ENCODE peak calls at places on chromosomes 11 and 22, in five cellular contexts. One of them, this sample, is unnamed.

GRCh38 chr11:59510917-59511589 is at the start of gene OR4D9:
- DNase-seq in sigmoid colon: no peak
- DNase-seq in tibial artery: no peak
- DNase-seq in colonic mucosa: no peak
- DNase-seq in pancreas: no peak
- DNase-seq in this sample: no peak

GRCh38 chr11:13963949-13964770 is 1.6 kb downstream of the SPON1 start:
- DNase-seq in sigmoid colon: no peak
- DNase-seq in tibial artery: no peak
- DNase-seq in colonic mucosa: peak; percentile 76
- DNase-seq in pancreas: no peak
- DNase-seq in this sample: peak; percentile 86

GRCh38 chr22:50505776-50506610 is 1.5 kb downstream of the LMF2 start:
- DNase-seq in sigmoid colon: peak; percentile 66
- DNase-seq in tibial artery: no peak
- DNase-seq in colonic mucosa: no peak
- DNase-seq in pancreas: peak; percentile 87
- DNase-seq in this sample: peak; percentile 62

GRCh38 chr22:49633010-49633324 is 194.7 kb downstream of the BRD1 start:
- DNase-seq in sigmoid colon: no peak
- DNase-seq in tibial artery: no peak
- DNase-seq in colonic mucosa: no peak
- DNase-seq in pancreas: no peak
- DNase-seq in this sample: no peak

GRCh38 chr11:78952188-78952587 is 377.5 kb upstream of the NARS2 start:
- DNase-seq in sigmoid colon: no peak
- DNase-seq in tibial artery: no peak
- DNase-seq in colonic mucosa: no peak
- DNase-seq in pancreas: no peak
- DNase-seq in this sample: no peak

GRCh38 chr11:36312593-36312990 is 16.5 kb downstream of the PRR5L start:
- DNase-seq in sigmoid colon: no peak
- DNase-seq in tibial artery: no peak
- DNase-seq in colonic mucosa: no peak
- DNase-seq in pancreas: no peak
- DNase-seq in this sample: no peak

GRCh38 chr11:124884869-124885479 is 12.7 kb downstream of the ROBO4 start:
- DNase-seq in sigmoid colon: peak; percentile 48
- DNase-seq in tibial artery: no peak
- DNase-seq in colonic mucosa: no peak
- DNase-seq in pancreas: no peak
- DNase-seq in this sample: no peak

GRCh38 chr11:133012803-133013202 is 519.5 kb downstream of the OPCML start:
- DNase-seq in sigmoid colon: no peak
- DNase-seq in tibial artery: no peak
- DNase-seq in colonic mucosa: no peak
- DNase-seq in pancreas: no peak
- DNase-seq in this sample: no peak

GRCh38 chr11:20618083-20618482 is 18.7 kb downstream of the SLC6A5 start:
- DNase-seq in sigmoid colon: no peak
- DNase-seq in tibial artery: no peak
- DNase-seq in colonic mucosa: no peak
- DNase-seq in pancreas: no peak
- DNase-seq in this sample: no peak

GRCh38 chr11:68342459-68343158 is 30.2 kb downstream of the LRP5 start:
- DNase-seq in sigmoid colon: no peak
- DNase-seq in tibial artery: no peak
- DNase-seq in colonic mucosa: no peak
- DNase-seq in pancreas: peak; percentile 49
- DNase-seq in this sample: no peak

GRCh38 chr22:49994361-49995058 is 18.1 kb downstream of the IL17REL start:
- DNase-seq in sigmoid colon: peak; percentile 62
- DNase-seq in tibial artery: peak; percentile 8
- DNase-seq in colonic mucosa: peak; percentile 17
- DNase-seq in pancreas: no peak
- DNase-seq in this sample: no peak

GRCh38 chr11:83816572-83817187 is 530.5 kb upstream of the CCDC90B start:
- DNase-seq in sigmoid colon: no peak
- DNase-seq in tibial artery: no peak
- DNase-seq in colonic mucosa: no peak
- DNase-seq in pancreas: no peak
- DNase-seq in this sample: no peak

GRCh38 chr11:111944651-111945051 is 7.5 kb downstream of the DIXDC1 start:
- DNase-seq in sigmoid colon: no peak
- DNase-seq in tibial artery: no peak
- DNase-seq in colonic mucosa: no peak
- DNase-seq in pancreas: no peak
- DNase-seq in this sample: no peak

GRCh38 chr11:14577835-14578529 is 57.8 kb upstream of the PSMA1 start:
- DNase-seq in sigmoid colon: no peak
- DNase-seq in tibial artery: no peak
- DNase-seq in colonic mucosa: no peak
- DNase-seq in pancreas: no peak
- DNase-seq in this sample: no peak

GRCh38 chr22:19103881-19104821 is 18.1 kb downstream of the DGCR2 start:
- DNase-seq in sigmoid colon: peak; percentile 59
- DNase-seq in tibial artery: no peak
- DNase-seq in colonic mucosa: no peak
- DNase-seq in pancreas: peak; percentile 86
- DNase-seq in this sample: no peak

GRCh38 chr11:46697303-46697702 is 3.1 kb downstream of the ARHGAP1 start:
- DNase-seq in sigmoid colon: no peak
- DNase-seq in tibial artery: no peak
- DNase-seq in colonic mucosa: no peak
- DNase-seq in pancreas: no peak
- DNase-seq in this sample: no peak

GRCh38 chr11:109819410-109819809 is 273.8 kb upstream of the ZC3H12C start:
- DNase-seq in sigmoid colon: no peak
- DNase-seq in tibial artery: no peak
- DNase-seq in colonic mucosa: no peak
- DNase-seq in pancreas: no peak
- DNase-seq in this sample: no peak

GRCh38 chr22:41925783-41926460 is 684 bp downstream of the TNFRSF13C start:
- DNase-seq in sigmoid colon: no peak
- DNase-seq in tibial artery: no peak
- DNase-seq in colonic mucosa: peak; percentile 82
- DNase-seq in pancreas: peak; percentile 65
- DNase-seq in this sample: peak; percentile 89

GRCh38 chr11:12675951-12676711 is 1.9 kb downstream of the TEAD1 start:
- DNase-seq in sigmoid colon: peak; percentile 80
- DNase-seq in tibial artery: no peak
- DNase-seq in colonic mucosa: peak; percentile 49
- DNase-seq in pancreas: no peak
- DNase-seq in this sample: peak; percentile 45

GRCh38 chr11:79374707-79375106 is 66.1 kb downstream of the TENM4 start:
- DNase-seq in sigmoid colon: no peak
- DNase-seq in tibial artery: no peak
- DNase-seq in colonic mucosa: no peak
- DNase-seq in pancreas: no peak
- DNase-seq in this sample: no peak

GRCh38 chr11:72669527-72669926 is 4.7 kb downstream of the PDE2A start:
- DNase-seq in sigmoid colon: no peak
- DNase-seq in tibial artery: no peak
- DNase-seq in colonic mucosa: no peak
- DNase-seq in pancreas: no peak
- DNase-seq in this sample: no peak

GRCh38 chr22:25057013-25057881 is 104.7 kb downstream of the KIAA1671 start:
- DNase-seq in sigmoid colon: peak; percentile 69
- DNase-seq in tibial artery: peak; percentile 58
- DNase-seq in colonic mucosa: peak; percentile 86
- DNase-seq in pancreas: peak; percentile 34
- DNase-seq in this sample: peak; percentile 88

GRCh38 chr22:37848587-37849088 is 581 bp upstream of the EIF3L start:
- DNase-seq in sigmoid colon: no peak
- DNase-seq in tibial artery: no peak
- DNase-seq in colonic mucosa: no peak
- DNase-seq in pancreas: no peak
- DNase-seq in this sample: no peak

GRCh38 chr11:44566952-44567875 is 1.8 kb downstream of the CD82 start:
- DNase-seq in sigmoid colon: peak; percentile 51
- DNase-seq in tibial artery: no peak
- DNase-seq in colonic mucosa: no peak
- DNase-seq in pancreas: no peak
- DNase-seq in this sample: no peak

GRCh38 chr11:31973175-31973574 is 117.7 kb upstream of the RCN1 start:
- DNase-seq in sigmoid colon: no peak
- DNase-seq in tibial artery: no peak
- DNase-seq in colonic mucosa: no peak
- DNase-seq in pancreas: no peak
- DNase-seq in this sample: no peak

GRCh38 chr11:203056-203944 is 3.9 kb downstream of the BET1L start:
- DNase-seq in sigmoid colon: no peak
- DNase-seq in tibial artery: no peak
- DNase-seq in colonic mucosa: peak; percentile 14
- DNase-seq in pancreas: no peak
- DNase-seq in this sample: no peak

GRCh38 chr11:105520706-105521345 is 89.0 kb upstream of the GRIA4 start:
- DNase-seq in sigmoid colon: no peak
- DNase-seq in tibial artery: no peak
- DNase-seq in colonic mucosa: no peak
- DNase-seq in pancreas: no peak
- DNase-seq in this sample: no peak
- H3K4me1 ChIP-seq in sigmoid colon: no peaks in the 10 kb centered on the region
- H3K4me1 ChIP-seq in tibial artery: no peaks in the 10 kb centered on the region
- H3K4me1 ChIP-seq in colonic mucosa: no peaks in the 10 kb centered on the region
- H3K4me1 ChIP-seq in pancreas: peaks cover 5% of the 10 kb centered on the region
- H3K4me1 ChIP-seq in this sample: no peaks in the 10 kb centered on the region

DNA sequence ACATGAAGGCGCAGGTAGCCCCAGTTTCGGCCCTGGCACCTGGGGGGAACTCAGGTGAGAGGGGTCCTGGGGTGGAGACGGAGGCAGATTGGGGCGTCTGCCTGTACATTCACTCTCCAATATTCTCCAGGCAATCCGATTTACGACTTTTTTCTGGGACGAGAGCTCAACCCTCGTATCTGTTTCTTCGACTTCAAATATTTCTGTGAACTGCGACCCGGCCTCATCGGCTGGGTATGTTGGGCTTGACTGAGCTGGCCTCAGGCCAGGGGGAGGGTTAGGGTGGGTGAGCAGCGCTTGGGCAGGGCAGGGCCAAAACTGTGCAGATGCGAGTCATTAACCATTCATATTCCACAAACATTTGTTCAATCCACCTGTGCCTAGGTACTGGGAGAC is 1.7 kb downstream of the TM7SF2 start:
- DNase-seq in sigmoid colon: peak; percentile 66
- DNase-seq in tibial artery: no peak
- DNase-seq in colonic mucosa: no peak
- DNase-seq in pancreas: no peak
- DNase-seq in this sample: no peak
- H3K4me3 ChIP-seq in sigmoid colon: peak overlapping the region; percentile 58
- H3K4me3 ChIP-seq in tibial artery: peak overlapping the region; percentile 59
- H3K4me3 ChIP-seq in colonic mucosa: peak overlapping the region; percentile 57
- H3K4me3 ChIP-seq in pancreas: peak overlapping the region; percentile 70
- H3K4me3 ChIP-seq in this sample: no peak overlapping the region

GRCh38 chr22:22684605-22685561 is 40.5 kb downstream of the GGTLC2 start:
- DNase-seq in sigmoid colon: peak; percentile 43
- DNase-seq in tibial artery: no peak
- DNase-seq in colonic mucosa: peak; percentile 44
- DNase-seq in pancreas: no peak
- DNase-seq in this sample: peak; percentile 51
- TF ChIP-seq CTCF in sigmoid colon: no peak
- TF ChIP-seq CTCF in tibial artery: no peak
- TF ChIP-seq CTCF in colonic mucosa: peak; percentile 44
- TF ChIP-seq CTCF in pancreas: peak; percentile 36
- TF ChIP-seq CTCF in this sample: peak; percentile 49

GRCh38 chr22:28029962-28030361 is 110.9 kb upstream of the PITPNB start:
- DNase-seq in sigmoid colon: no peak
- DNase-seq in tibial artery: no peak
- DNase-seq in colonic mucosa: peak; percentile 7
- DNase-seq in pancreas: no peak
- DNase-seq in this sample: no peak
- H3K4me1 ChIP-seq in sigmoid colon: peaks cover 40% of the 10 kb centered on the region
- H3K4me1 ChIP-seq in tibial artery: peaks cover 28% of the 10 kb centered on the region
- H3K4me1 ChIP-seq in colonic mucosa: no peaks in the 10 kb centered on the region
- H3K4me1 ChIP-seq in pancreas: peaks cover 31% of the 10 kb centered on the region
- H3K4me1 ChIP-seq in this sample: peaks cover 4% of the 10 kb centered on the region

GRCh38 chr11:64772318-64773018 is 5.9 kb downstream of the SF1 start:
- DNase-seq in sigmoid colon: no peak
- DNase-seq in tibial artery: no peak
- DNase-seq in colonic mucosa: no peak
- DNase-seq in pancreas: no peak
- DNase-seq in this sample: no peak
- H3K4me3 ChIP-seq in sigmoid colon: no peak overlapping the region
- H3K4me3 ChIP-seq in tibial artery: no peak overlapping the region
- H3K4me3 ChIP-seq in colonic mucosa: no peak overlapping the region
- H3K4me3 ChIP-seq in pancreas: no peak overlapping the region
- H3K4me3 ChIP-seq in this sample: no peak overlapping the region

GRCh38 chr11:100929377-100929776 is 200.2 kb downstream of the PGR start:
- DNase-seq in sigmoid colon: no peak
- DNase-seq in tibial artery: no peak
- DNase-seq in colonic mucosa: no peak
- DNase-seq in pancreas: no peak
- DNase-seq in this sample: no peak

GRCh38 chr11:100927579-100927978 is 202.0 kb downstream of the PGR start:
- DNase-seq in sigmoid colon: no peak
- DNase-seq in tibial artery: no peak
- DNase-seq in colonic mucosa: no peak
- DNase-seq in pancreas: no peak
- DNase-seq in this sample: no peak

GRCh38 chr11:100928426-100928825 is 201.2 kb downstream of the PGR start:
- DNase-seq in sigmoid colon: no peak
- DNase-seq in tibial artery: no peak
- DNase-seq in colonic mucosa: no peak
- DNase-seq in pancreas: no peak
- DNase-seq in this sample: no peak

GRCh38 chr11:100932474-100933100 is 197.0 kb downstream of the PGR start:
- DNase-seq in sigmoid colon: no peak
- DNase-seq in tibial artery: no peak
- DNase-seq in colonic mucosa: no peak
- DNase-seq in pancreas: no peak
- DNase-seq in this sample: no peak

DNA sequence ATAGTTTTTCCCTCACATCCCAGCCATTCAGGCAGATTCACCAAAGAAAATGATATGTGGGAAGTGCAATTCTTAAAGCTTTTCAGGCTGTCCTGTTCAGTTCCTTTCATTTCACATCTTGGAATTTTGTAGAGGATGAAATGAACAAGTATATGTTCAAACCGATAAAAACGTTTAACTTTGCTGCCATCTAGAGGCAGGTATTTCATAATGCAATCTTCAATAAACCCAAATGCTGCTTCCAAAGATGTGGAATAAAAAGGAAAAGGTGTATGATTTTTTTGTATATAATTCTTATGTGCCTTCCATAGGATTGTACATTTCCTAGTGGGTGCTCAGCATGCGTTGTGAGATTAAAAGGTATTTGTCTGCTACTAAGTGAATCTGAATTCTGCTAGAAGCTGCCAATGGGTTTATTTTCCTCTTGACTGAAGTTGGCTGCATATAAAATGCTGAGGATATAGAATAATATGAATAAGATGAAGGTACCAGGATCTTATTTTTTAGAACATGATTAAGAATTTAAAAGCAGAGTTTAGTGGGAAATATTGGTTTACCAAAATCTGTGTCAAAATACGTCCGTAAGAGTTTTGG is 199.3 kb downstream of the PGR start:
- DNase-seq in sigmoid colon: no peak
- DNase-seq in tibial artery: no peak
- DNase-seq in colonic mucosa: no peak
- DNase-seq in pancreas: no peak
- DNase-seq in this sample: no peak
- TF ChIP-seq CTCF in sigmoid colon: peak; percentile 47
- TF ChIP-seq CTCF in tibial artery: peak; percentile 81
- TF ChIP-seq CTCF in colonic mucosa: peak; percentile 40
- TF ChIP-seq CTCF in pancreas: peak; percentile 62
- TF ChIP-seq CTCF in this sample: peak; percentile 33

This sample was measured in mucosa of descending colon.